ENCODE peak calls at places on chromosome 12, in six cellular contexts. T is spleen, C is GM23338, I is stomach, E is SK-N-SH, F is K562. K is an unnamed sample. For H3K4me1, the result is how much of the 10 kb centered on the place peaks cover.

GRCh38 chr12:110533607-110534006 is 31.5 kb downstream of the RAD9B start:
- DNase-seq in T (no peak), C (peak), I (no peak), E (no peak), F (no peak), K (no peak)

GRCh38 chr12:91139981-91140659 is 28.8 kb upstream of the LUM start:
- DNase-seq in T (no peak), C (no peak), I (no peak), E (no peak), F (no peak), K (no peak)

GRCh38 chr12:123533672-123534643 is at the start of gene RILPL1:
- DNase-seq in T (peak), C (peak), I (peak), E (peak), F (peak), K (no peak)

GRCh38 chr12:98970210-98970609 is 325.1 kb downstream of the APAF1 start:
- DNase-seq in T (no peak), C (no peak), I (no peak), E (no peak), F (no peak), K (no peak)

GRCh38 chr12:132003846-132004245 is 54.1 kb downstream of the EP400 start:
- DNase-seq in T (no peak), C (no peak), I (no peak), E (no peak), F (no peak), K (no peak)

GRCh38 chr12:40016960-40017359 is 88.9 kb downstream of the SLC2A13 start:
- DNase-seq in T (no peak), C (no peak), I (no peak), E (no peak), F (no peak), K (no peak)

GRCh38 chr12:67415473-67415872 is 146.3 kb downstream of the CAND1 start:
- DNase-seq in T (no peak), C (peak), I (no peak), E (peak), F (no peak), K (no peak)

GRCh38 chr12:26833692-26834168 is 736 bp upstream of the ITPR2 start:
- DNase-seq in T (peak), C (peak), I (peak), E (peak), F (peak), K (no peak)

GRCh38 chr12:102879144-102879763 is 37.8 kb downstream of the PAH start:
- DNase-seq in T (no peak), C (peak), I (no peak), E (peak), F (peak), K (peak)

GRCh38 chr12:123924539-123924938 is 48.1 kb downstream of the CCDC92 start:
- DNase-seq in T (no peak), C (no peak), I (no peak), E (no peak), F (no peak), K (no peak)

GRCh38 chr12:106106892-106107291 is 31.9 kb downstream of the NUAK1 start:
- DNase-seq in T (no peak), C (peak), I (no peak), E (no peak), F (no peak), K (no peak)

GRCh38 chr12:64028541-64028940 is 184.0 kb downstream of the SRGAP1 start:
- DNase-seq in T (no peak), C (no peak), I (no peak), E (no peak), F (no peak), K (no peak)

GRCh38 chr12:1935700-1936378 is 17.4 kb upstream of the CACNA2D4 start:
- DNase-seq in T (no peak), C (no peak), I (peak), E (peak), F (no peak), K (no peak)

GRCh38 chr12:24025153-24025798 is 75.8 kb upstream of the SOX5 start:
- DNase-seq in T (no peak), C (peak), I (no peak), E (no peak), F (peak), K (no peak)

GRCh38 chr12:211142-211465 is 2.9 kb downstream of the SLC6A12 start:
- DNase-seq in T (peak), C (no peak), I (no peak), E (no peak), F (no peak), K (no peak)

GRCh38 chr12:132761032-132761910 is at the start of gene ANKLE2:
- DNase-seq in T (peak), C (peak), I (peak), E (peak), F (peak), K (no peak)

GRCh38 chr12:2284321-2284813 is 231.6 kb downstream of the CACNA1C start:
- DNase-seq in T (peak), C (no peak), I (no peak), E (peak), F (no peak), K (no peak)

GRCh38 chr12:117587646-117588287 is 226.3 kb upstream of the NOS1 start:
- DNase-seq in T (no peak), C (peak), I (peak), E (peak), F (peak), K (peak)

GRCh38 chr12:55043542-55043941 is 23.8 kb downstream of the NEUROD4 start:
- DNase-seq in T (no peak), C (no peak), I (no peak), E (no peak), F (no peak), K (no peak)

GRCh38 chr12:90829044-90829443 is 125.9 kb downstream of the CCER1 start:
- DNase-seq in T (no peak), C (no peak), I (no peak), E (no peak), F (no peak), K (no peak)

GRCh38 chr12:100611031-100611430 is 37.5 kb downstream of the GAS2L3 start:
- DNase-seq in T (no peak), C (no peak), I (no peak), E (no peak), F (no peak), K (no peak)

GRCh38 chr12:79406993-79407392 is 283.8 kb downstream of the PAWR start:
- DNase-seq in T (no peak), C (no peak), I (no peak), E (no peak), F (no peak), K (no peak)

GRCh38 chr12:132100306-132101065 is 43.6 kb downstream of the DDX51 start:
- DNase-seq in T (no peak), C (no peak), I (no peak), E (no peak), F (no peak), K (no peak)

GRCh38 chr12:57859121-57859520 is 12.6 kb upstream of the CTDSP2 start:
- DNase-seq in T (no peak), C (no peak), I (no peak), E (no peak), F (no peak), K (no peak)

GRCh38 chr12:79561401-79562132 is 129.2 kb downstream of the PAWR start:
- DNase-seq in T (no peak), C (peak), I (no peak), E (no peak), F (no peak), K (no peak)

GRCh38 chr12:570237-570925 is 92.9 kb downstream of the NINJ2 start:
- DNase-seq in T (peak), C (peak), I (peak), E (peak), F (peak), K (peak)

DNA sequence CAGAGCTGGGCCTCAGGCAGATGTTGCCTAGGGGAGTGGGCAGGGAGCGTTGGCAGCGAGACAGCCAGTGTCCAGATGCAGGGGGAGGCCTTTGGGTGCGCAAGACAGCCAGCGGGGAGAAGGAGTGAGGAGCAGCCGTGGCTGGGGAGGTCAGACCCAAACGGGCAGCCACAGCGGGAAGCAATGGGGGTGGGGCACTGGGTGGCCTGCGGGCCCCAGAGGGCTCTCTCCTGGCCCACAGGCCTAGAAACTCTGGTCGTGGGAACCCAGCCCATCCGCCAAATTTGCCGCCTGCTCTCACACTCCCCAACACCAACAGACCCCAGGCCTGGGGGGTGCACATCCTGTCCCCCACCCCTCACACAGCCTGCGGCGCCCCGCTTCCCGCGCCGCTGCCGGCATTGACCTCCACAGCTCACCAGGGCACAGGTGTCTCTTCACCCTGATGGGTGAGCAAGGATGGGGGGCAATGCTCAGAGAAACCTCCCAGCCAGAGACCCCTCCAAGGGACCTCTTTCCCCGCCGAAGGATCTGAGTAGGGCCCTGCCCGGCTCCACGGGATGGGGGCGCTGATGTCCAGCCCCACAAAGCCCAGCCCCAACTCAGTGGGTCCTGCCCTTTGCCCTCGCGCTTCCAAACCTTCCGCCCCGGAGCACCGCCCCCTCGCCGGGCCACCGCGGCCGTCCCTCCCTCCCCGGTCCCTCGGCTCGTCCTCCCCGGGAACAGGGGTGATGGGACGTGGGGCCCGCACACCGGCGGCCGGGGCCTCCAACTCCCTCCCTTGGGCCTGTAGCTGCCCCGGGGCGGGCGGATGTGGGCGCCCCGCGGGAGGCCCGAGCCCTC is 781 bp downstream of the HDAC7 start:
- DNase-seq in T (peak), C (peak), I (peak), E (peak), F (peak), K (no peak)
- H3K4me1 ChIP-seq in T (half or more), C (half or more), I (half or more), E (under half), F (half or more), K (half or more)

GRCh38 chr12:13075786-13076570 is 27.5 kb downstream of the GSG1 start:
- DNase-seq in T (no peak), C (no peak), I (no peak), E (no peak), F (no peak), K (no peak)

GRCh38 chr12:13082866-13083265 is 20.6 kb downstream of the GSG1 start:
- DNase-seq in T (no peak), C (no peak), I (no peak), E (no peak), F (no peak), K (no peak)

GRCh38 chr12:13080276-13080675 is 23.2 kb downstream of the GSG1 start:
- DNase-seq in T (no peak), C (no peak), I (no peak), E (no peak), F (no peak), K (no peak)

GRCh38 chr12:13075114-13075471 is 28.4 kb downstream of the GSG1 start:
- DNase-seq in T (no peak), C (no peak), I (no peak), E (no peak), F (no peak), K (no peak)

DNA sequence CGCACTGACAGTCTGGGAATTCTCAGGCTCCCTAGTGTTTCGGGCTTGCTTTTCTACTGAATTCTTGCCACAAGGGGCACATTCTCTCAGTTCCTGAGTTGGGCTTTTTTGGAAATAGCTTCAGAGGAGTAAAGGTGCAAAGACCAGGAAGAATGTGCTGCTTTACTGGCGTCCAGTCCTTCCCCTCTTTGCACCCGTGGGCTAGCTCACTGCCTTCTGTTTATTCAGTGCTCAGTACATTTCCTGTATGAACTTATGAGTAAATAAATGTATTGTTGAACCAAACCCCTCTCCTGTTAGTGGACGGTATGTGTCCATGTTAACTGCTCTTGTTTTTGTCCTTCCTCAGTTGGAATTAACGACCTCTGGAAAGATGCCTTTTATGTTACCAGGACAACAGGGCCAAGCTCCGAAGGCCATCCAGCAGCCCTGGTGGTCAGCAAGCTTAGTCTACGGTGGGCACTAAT is 24.0 kb downstream of the GSG1 start:
- DNase-seq in T (no peak), C (peak), I (no peak), E (no peak), F (no peak), K (no peak)
- TF ChIP-seq POLR2AphosphoS5 in T (no peak), C (no peak), I (no peak), E (no peak), F (no peak), K (no peak)

GRCh38 chr12:8037947-8038346 is 5.4 kb downstream of the FOXJ2 start:
- DNase-seq in T (no peak), C (peak), I (no peak), E (no peak), F (peak), K (no peak)

GRCh38 chr12:8035440-8036010 is 3.0 kb downstream of the FOXJ2 start:
- DNase-seq in T (no peak), C (no peak), I (no peak), E (no peak), F (no peak), K (no peak)

GRCh38 chr12:8037046-8037663 is 4.6 kb downstream of the FOXJ2 start:
- DNase-seq in T (no peak), C (no peak), I (no peak), E (no peak), F (no peak), K (no peak)

GRCh38 chr12:8036366-8036765 is 3.9 kb downstream of the FOXJ2 start:
- DNase-seq in T (no peak), C (no peak), I (peak), E (no peak), F (no peak), K (no peak)

DNA sequence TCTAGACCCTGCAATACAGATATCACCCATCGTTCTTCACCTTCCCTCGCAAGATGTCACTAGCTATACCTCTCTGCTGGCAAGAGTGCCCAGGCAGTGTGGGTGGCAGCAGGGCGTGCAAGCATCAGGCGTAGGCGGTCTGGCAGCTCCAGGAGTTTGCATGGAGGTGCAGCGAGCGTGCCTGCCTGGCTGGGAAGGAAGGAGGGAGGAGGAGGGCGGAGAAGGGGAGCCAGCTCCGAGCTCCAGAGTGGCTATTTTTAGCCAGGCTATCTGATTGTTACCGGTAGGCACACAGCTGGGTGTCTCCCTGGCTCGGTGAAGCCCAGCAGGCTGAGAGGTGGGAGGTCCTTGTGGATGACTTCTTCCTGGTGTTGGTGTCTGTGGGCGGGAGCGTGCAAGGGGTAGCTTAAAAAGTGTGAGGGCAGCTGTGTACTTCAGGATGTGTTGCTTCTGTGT is 6.2 kb downstream of the FOXJ2 start:
- DNase-seq in T (no peak), C (peak), I (peak), E (peak), F (peak), K (no peak)
- H3K4me1 ChIP-seq in T (half or more), C (half or more), I (half or more), E (under half), F (under half), K (under half)

GRCh38 chr12:56189336-56189917 is at the start of gene SMARCC2:
- DNase-seq in T (peak), C (peak), I (peak), E (peak), F (peak), K (peak)

GRCh38 chr12:56188786-56189335 is 422 bp downstream of the SMARCC2 start:
- DNase-seq in T (peak), C (peak), I (no peak), E (peak), F (peak), K (no peak)

GRCh38 chr12:56190695-56191155 is 1.4 kb upstream of the SMARCC2 start:
- DNase-seq in T (no peak), C (peak), I (no peak), E (no peak), F (no peak), K (no peak)

GRCh38 chr12:56188116-56188785 is 1.0 kb downstream of the SMARCC2 start:
- DNase-seq in T (no peak), C (no peak), I (no peak), E (no peak), F (no peak), K (no peak)

DNA sequence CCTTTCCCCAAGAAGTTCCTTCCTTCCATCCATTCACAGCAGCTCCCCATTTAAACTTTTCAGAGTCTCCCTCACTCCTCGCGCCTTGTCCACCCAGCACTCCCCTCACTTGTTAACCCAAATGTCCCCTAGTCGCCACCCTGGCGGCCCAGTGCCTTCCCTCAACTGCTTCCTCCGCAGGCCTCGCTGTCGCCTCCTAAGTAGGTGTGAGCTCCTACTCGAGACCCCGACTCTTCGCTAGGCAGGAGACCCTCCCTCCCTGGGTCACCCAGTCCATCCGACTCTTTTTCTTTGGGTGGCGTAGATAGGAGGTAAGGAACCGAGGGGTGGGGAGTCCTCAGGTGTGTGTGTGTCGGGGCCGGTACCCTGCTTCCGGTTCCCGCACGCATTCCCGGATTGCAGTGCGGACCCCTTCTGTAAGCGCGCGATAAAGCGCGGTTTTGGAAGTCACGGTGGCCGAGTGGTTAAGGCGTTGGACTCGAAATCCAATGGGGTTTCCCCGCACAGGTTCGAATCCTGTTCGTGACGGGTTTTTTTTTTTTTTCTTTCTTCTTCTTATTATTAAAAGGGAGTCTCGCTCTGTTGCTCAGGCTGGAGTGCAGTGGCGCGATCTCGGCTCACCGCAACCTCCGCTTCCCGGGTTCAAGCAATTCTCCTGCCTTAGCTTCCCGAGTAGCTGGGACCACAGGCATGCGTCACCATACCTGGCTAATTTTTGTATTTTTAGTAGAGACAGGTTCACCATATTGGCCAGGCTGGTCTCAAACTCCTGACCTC is 823 bp upstream of the SMARCC2 start:
- DNase-seq in T (peak), C (peak), I (peak), E (peak), F (peak), K (peak)
- TF ChIP-seq POLR2AphosphoS5 in T (no peak), C (no peak), I (peak), E (no peak), F (peak), K (no peak)